ENCODE peak calls at places on chromosomes 16 and 17, in ten cellular contexts. E, Y, G, A, M, W, D, S, I and U are unnamed samples.

GRCh38 chr16:51095114-51095872 is 55.8 kb downstream of the SALL1 start:
- DNase-seq in Y (no peak), M (no peak), I (no peak), S (no peak), A (no peak), D (no peak), G (no peak), E (no peak), W (no peak), U (no peak)

GRCh38 chr17:63369233-63369632 is 76.9 kb downstream of the CYB561 start:
- DNase-seq in E (no peak), Y (peak), I (no peak), A (no peak), D (no peak), G (no peak), S (no peak), M (no peak), W (peak), U (peak)

GRCh38 chr16:11254913-11255736 is 879 bp downstream of the SOCS1 start:
- DNase-seq in G (peak), A (no peak), E (peak), W (peak), Y (peak), D (peak), S (no peak), I (peak), M (peak), U (peak)

GRCh38 chr17:73155410-73156165 is 9.2 kb upstream of the SSTR2 start:
- DNase-seq in G (no peak), W (no peak), Y (no peak), I (no peak), A (no peak), E (no peak), M (no peak), S (no peak), D (no peak), U (no peak)

GRCh38 chr17:66547170-66547865 is 244.9 kb downstream of the PRKCA start:
- DNase-seq in Y (no peak), S (no peak), A (no peak), M (no peak), G (no peak), D (no peak), I (no peak), W (no peak), E (no peak), U (no peak)

GRCh38 chr16:23847938-23848337 is 12.2 kb downstream of the PRKCB start:
- DNase-seq in I (no peak), Y (no peak), S (no peak), A (no peak), E (peak), G (no peak), D (no peak), W (no peak), M (no peak), U (no peak)

GRCh38 chr16:82504811-82505210 is 122.0 kb upstream of the CDH13 start:
- DNase-seq in S (no peak), A (no peak), Y (no peak), W (no peak), I (no peak), E (no peak), D (no peak), G (no peak), M (no peak), U (no peak)

GRCh38 chr17:78351449-78352006 is 8.3 kb downstream of the SOCS3 start:
- DNase-seq in G (no peak), M (peak), A (peak), D (peak), Y (peak), W (peak), E (peak), S (no peak), I (no peak), U (peak)

GRCh38 chr17:60524463-60525346 is 1.3 kb downstream of the APPBP2 start:
- DNase-seq in D (no peak), Y (peak), I (no peak), S (no peak), M (no peak), E (no peak), A (no peak), G (no peak), W (peak), U (peak)

GRCh38 chr16:56849690-56850680 is 15.0 kb upstream of the SLC12A3 start:
- DNase-seq in A (no peak), Y (peak), D (no peak), S (no peak), E (peak), M (no peak), W (peak), I (no peak), G (no peak), U (peak)

GRCh38 chr16:2700786-2701185 is 18.5 kb downstream of the KCTD5 start:
- DNase-seq in G (no peak), S (no peak), Y (no peak), W (no peak), A (no peak), D (no peak), I (no peak), M (no peak), E (no peak), U (no peak)

GRCh38 chr16:16075463-16076399 is 126.3 kb downstream of the ABCC1 start:
- DNase-seq in M (peak), D (peak), A (peak), W (no peak), I (no peak), Y (peak), S (no peak), G (no peak), E (peak), U (no peak)

GRCh38 chr17:32558997-32559650 is 72.3 kb downstream of the CDK5R1 start:
- DNase-seq in A (no peak), G (no peak), W (no peak), Y (no peak), S (no peak), M (no peak), I (no peak), D (no peak), E (no peak), U (no peak)

GRCh38 chr16:24685539-24686432 is 43.7 kb upstream of the TNRC6A start:
- DNase-seq in S (peak), G (peak), I (peak), E (peak), Y (peak), M (peak), A (peak), W (peak), D (no peak), U (peak)

GRCh38 chr16:50393461-50394214 is 24.9 kb upstream of the BRD7 start:
- DNase-seq in I (no peak), Y (no peak), G (no peak), A (no peak), D (no peak), E (no peak), M (no peak), S (no peak), W (no peak), U (no peak)

GRCh38 chr17:9644910-9645751 is at the start of gene USP43:
- DNase-seq in M (peak), E (peak), I (peak), W (no peak), S (no peak), D (peak), G (peak), A (no peak), Y (peak), U (no peak)

GRCh38 chr16:64397042-64397441 is 724.8 kb downstream of the CDH11 start:
- DNase-seq in M (no peak), G (no peak), W (no peak), D (no peak), S (no peak), A (no peak), Y (no peak), I (no peak), E (no peak), U (no peak)

GRCh38 chr17:70901870-70902269 is 732.5 kb downstream of the KCNJ2 start:
- DNase-seq in G (no peak), D (no peak), E (no peak), M (no peak), S (no peak), A (no peak), I (no peak), W (no peak), Y (no peak), U (no peak)

GRCh38 chr16:72355561-72355960 is 183.6 kb upstream of the PMFBP1 start:
- DNase-seq in G (no peak), Y (peak), D (no peak), W (peak), M (no peak), I (no peak), A (no peak), E (no peak), S (no peak), U (peak)

GRCh38 chr17:58083491-58084316 is 485 bp downstream of the DYNLL2 start:
- DNase-seq in Y (peak), D (peak), I (peak), M (peak), E (peak), W (peak), G (peak), A (peak), S (no peak), U (peak)

GRCh38 chr17:18910881-18911280 is 41.1 kb upstream of the SLC5A10 start:
- DNase-seq in Y (no peak), A (no peak), I (no peak), S (no peak), M (no peak), D (no peak), W (no peak), G (no peak), E (no peak), U (no peak)

GRCh38 chr17:20059728-20060188 is 50.6 kb downstream of the SPECC1 start:
- DNase-seq in M (no peak), A (no peak), E (no peak), G (peak), D (no peak), Y (peak), W (no peak), S (no peak), I (peak), U (peak)

GRCh38 chr17:17511971-17512858 is 16.0 kb upstream of the RASD1 start:
- DNase-seq in G (peak), I (peak), M (no peak), S (peak), A (no peak), W (peak), E (no peak), D (peak), Y (peak), U (peak)

GRCh38 chr17:82281502-82282238 is 8.2 kb upstream of the CSNK1D start:
- DNase-seq in A (no peak), Y (peak), D (peak), W (no peak), S (no peak), I (no peak), G (peak), M (peak), E (peak), U (no peak)

GRCh38 chr16:79848739-79849518 is 248.4 kb upstream of the MAF start:
- DNase-seq in S (no peak), I (no peak), W (no peak), A (no peak), M (no peak), E (no peak), G (no peak), Y (no peak), D (no peak), U (no peak)

GRCh38 chr17:21330436-21331160 is 45.6 kb upstream of the KCNJ12 start:
- DNase-seq in M (no peak), E (peak), A (no peak), Y (no peak), S (no peak), D (peak), W (no peak), G (no peak), I (no peak), U (no peak)

GRCh38 chr16:12160815-12161550 is 184.4 kb downstream of the SNX29 start:
- DNase-seq in G (no peak), W (peak), A (no peak), D (no peak), I (no peak), M (no peak), Y (no peak), S (no peak), E (no peak), U (no peak)

GRCh38 chr16:24070851-24071250 is 185.3 kb upstream of the CACNG3 start:
- DNase-seq in I (peak), E (peak), W (no peak), Y (peak), S (no peak), A (peak), G (no peak), D (no peak), M (no peak), U (peak)

DNA sequence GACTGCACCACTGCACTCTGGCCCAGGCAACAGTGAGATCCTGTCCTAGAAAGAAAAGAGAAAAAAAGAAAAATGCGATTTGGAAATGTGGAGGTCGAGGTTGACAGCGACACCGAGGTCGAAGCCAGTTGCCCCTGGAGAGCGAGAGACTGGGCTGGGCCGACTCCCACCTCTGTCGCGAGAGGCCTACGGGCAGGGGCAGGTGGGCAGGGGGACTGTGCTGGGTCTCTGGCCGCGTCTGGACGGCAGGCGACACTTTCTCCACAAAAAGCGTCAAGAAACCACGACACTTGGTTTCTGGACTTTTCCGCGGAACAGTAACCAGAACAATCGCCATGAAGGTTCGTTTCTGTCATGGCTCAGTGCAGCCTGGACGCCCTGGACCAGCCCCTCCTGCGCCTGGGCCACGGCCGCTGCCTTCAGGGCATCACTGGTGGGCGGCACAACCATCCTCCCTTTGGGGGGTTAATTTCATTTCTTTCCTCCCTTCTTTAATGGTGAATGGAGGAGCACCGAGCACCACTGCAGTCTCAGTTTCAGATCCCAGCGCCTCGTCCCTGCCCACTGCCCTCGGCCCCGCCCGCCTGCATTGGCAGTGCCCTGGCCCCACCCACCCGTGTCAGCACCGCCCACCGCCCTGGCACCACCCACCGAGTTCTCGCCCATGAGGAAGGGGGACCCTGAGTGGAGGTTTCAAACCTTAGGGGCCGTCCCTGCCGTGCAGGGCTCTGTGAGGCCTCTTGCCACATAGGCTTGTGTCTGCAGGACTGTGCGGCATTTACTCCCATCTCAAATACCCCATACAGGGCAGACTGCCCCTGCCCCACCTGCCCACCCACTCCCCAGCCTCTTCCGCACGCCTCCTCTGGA is 18.5 kb upstream of the CDH15 start:
- DNase-seq in M (no peak), I (no peak), S (no peak), A (no peak), W (no peak), G (no peak), E (no peak), Y (no peak), D (no peak), U (no peak)
- H3K4me3 ChIP-seq in M (no peak), I (no peak), S (no peak), A (no peak), W (no peak), G (no peak), E (no peak), Y (no peak), D (no peak), U (no peak)

GRCh38 chr17:48025904-48026502 is 11.6 kb downstream of the COPZ2 start:
- DNase-seq in M (no peak), G (peak), A (peak), W (no peak), S (no peak), E (no peak), I (no peak), D (no peak), Y (no peak), U (no peak)

GRCh38 chr17:48024149-48025039 is 13.2 kb downstream of the COPZ2 start:
- DNase-seq in M (peak), D (peak), S (no peak), I (peak), E (peak), G (peak), A (peak), W (peak), Y (peak), U (no peak)

GRCh38 chr17:48026503-48027321 is 10.9 kb downstream of the COPZ2 start:
- DNase-seq in D (peak), M (peak), E (peak), A (peak), I (peak), G (peak), W (peak), Y (peak), S (peak), U (peak)

GRCh38 chr17:48023408-48024148 is 14.0 kb downstream of the COPZ2 start:
- DNase-seq in E (peak), W (peak), M (peak), Y (peak), D (peak), S (no peak), G (peak), I (peak), A (peak), U (peak)

GRCh38 chr17:48025040-48025903 is 12.3 kb downstream of the COPZ2 start:
- DNase-seq in S (peak), I (peak), A (peak), G (peak), D (peak), E (peak), M (peak), Y (peak), W (peak), U (peak)
- H3K4me3 ChIP-seq in S (peak), I (peak), A (peak), G (peak), D (peak), E (peak), M (peak), Y (peak), W (peak), U (peak)

GRCh38 chr17:7295230-7296180 is 1.1 kb upstream of the YBX2 start:
- DNase-seq in W (no peak), S (no peak), G (no peak), Y (no peak), I (no peak), A (no peak), M (no peak), E (no peak), D (no peak), U (no peak)
- H3K4me3 ChIP-seq in W (no peak), S (no peak), G (peak), Y (no peak), I (peak), A (peak), M (peak), E (peak), D (peak), U (no peak)

DNA sequence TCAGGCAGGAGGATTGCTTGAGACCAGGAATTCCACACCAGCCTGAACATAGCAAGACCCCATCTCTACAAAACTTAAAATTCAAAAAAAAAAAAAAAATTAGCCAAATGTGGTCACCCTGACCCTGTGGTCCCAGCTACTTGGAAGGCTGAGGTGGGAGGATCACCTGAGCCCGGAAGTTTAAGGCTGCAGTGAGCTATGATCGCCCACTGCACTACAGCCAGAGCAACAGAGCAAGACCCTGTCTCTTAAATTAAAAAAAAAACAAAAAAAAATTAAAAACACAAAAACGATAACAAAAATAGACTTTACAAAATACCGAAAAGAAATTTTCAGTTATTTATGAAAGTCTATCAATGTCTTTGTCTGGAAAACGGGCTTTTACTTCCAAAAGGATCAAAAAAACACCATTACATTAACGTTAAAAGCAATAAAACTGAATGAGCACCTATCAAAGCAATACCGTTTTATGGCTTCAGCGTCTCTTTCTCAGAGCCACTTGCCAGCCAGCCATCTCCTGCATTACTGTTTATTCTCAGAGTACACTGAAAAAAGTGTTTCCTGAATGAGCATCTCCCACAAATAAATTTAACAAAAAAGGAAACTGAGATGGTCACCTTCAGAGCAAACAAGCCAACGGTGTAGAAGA is 6.1 kb downstream of the USP7 start:
- DNase-seq in M (peak), S (no peak), W (no peak), A (no peak), I (no peak), E (no peak), Y (no peak), G (no peak), D (no peak), U (no peak)
- H3K4me3 ChIP-seq in M (no peak), S (peak), W (peak), A (peak), I (no peak), E (peak), Y (no peak), G (no peak), D (peak), U (no peak)

GRCh38 chr16:9306753-9307152 is 215.3 kb downstream of the HAPSTR1 start:
- DNase-seq in A (no peak), E (no peak), S (no peak), M (no peak), W (no peak), Y (no peak), I (no peak), G (no peak), D (no peak), U (no peak)
- H3K4me3 ChIP-seq in A (no peak), E (no peak), S (no peak), M (no peak), W (no peak), Y (no peak), I (no peak), G (no peak), D (no peak), U (no peak)

GRCh38 chr17:2215616-2216364 is 87.8 kb downstream of the SMG6 start:
- DNase-seq in W (peak), I (no peak), A (peak), Y (peak), M (peak), D (peak), S (peak), E (peak), G (no peak), U (peak)
- H3K4me3 ChIP-seq in W (peak), I (no peak), A (peak), Y (no peak), M (no peak), D (peak), S (peak), E (peak), G (no peak), U (peak)